ENCODE peak calls at places on chromosomes 12 and 14, in six cellular contexts. S is mesothelial cell of epicardium, J is sciatic nerve, C is neural progenitor cell, X is astrocyte of the spinal cord, T is endodermal cell. L is an unnamed sample.

GRCh38 chr12:68374315-68374982 is 42.3 kb upstream of the MDM1 start:
- DNase-seq in S (no peak), J (no peak), C (no peak), X (no peak), T (no peak), L (no peak)

GRCh38 chr12:89316705-89317139 is 35.6 kb downstream of the DUSP6 start:
- DNase-seq in S (no peak), J (no peak), C (peak), X (no peak), T (no peak), L (no peak)

GRCh38 chr14:59061292-59061691 is 127.2 kb upstream of the DAAM1 start:
- DNase-seq in S (no peak), J (no peak), C (no peak), X (no peak), T (no peak), L (no peak)

GRCh38 chr14:104926619-104927431 is 2.1 kb downstream of the PLD4 start:
- DNase-seq in S (no peak), J (no peak), C (no peak), X (no peak), T (no peak), L (no peak)

GRCh38 chr14:89304972-89305703 is 111.9 kb downstream of the FOXN3 start:
- DNase-seq in S (no peak), J (peak), C (peak), X (peak), T (no peak), L (peak)

GRCh38 chr14:103522028-103522581 is 525 bp downstream of the CKB start:
- DNase-seq in S (no peak), J (no peak), C (peak), X (no peak), T (peak), L (no peak)

GRCh38 chr14:83556065-83556464 is 1973.9 kb upstream of the FLRT2 start:
- DNase-seq in S (no peak), J (no peak), C (no peak), X (peak), T (no peak), L (no peak)

GRCh38 chr12:20599757-20600156 is 95.4 kb upstream of the SLCO1C1 start:
- DNase-seq in S (no peak), J (no peak), C (no peak), X (no peak), T (no peak), L (no peak)

GRCh38 chr14:77660754-77661153 is 44.3 kb upstream of the SPTLC2 start:
- DNase-seq in S (no peak), J (no peak), C (peak), X (peak), T (no peak), L (no peak)

GRCh38 chr12:77751939-77752338 is 78.8 kb upstream of the NAV3 start:
- DNase-seq in S (no peak), J (no peak), C (no peak), X (peak), T (no peak), L (no peak)

GRCh38 chr12:120971299-120972180 is 6.8 kb upstream of the HNF1A start:
- DNase-seq in S (no peak), J (no peak), C (peak), X (peak), T (peak), L (peak)

GRCh38 chr12:52333321-52333720 is 12.1 kb upstream of the KRT83 start:
- DNase-seq in S (no peak), J (no peak), C (no peak), X (no peak), T (no peak), L (no peak)

GRCh38 chr12:47297993-47298392 is 218.2 kb upstream of the AMIGO2 start:
- DNase-seq in S (no peak), J (no peak), C (no peak), X (no peak), T (no peak), L (no peak)

GRCh38 chr14:57560681-57561080 is 67.0 kb upstream of the CCDC198 start:
- DNase-seq in S (no peak), J (no peak), C (no peak), X (no peak), T (no peak), L (no peak)

GRCh38 chr14:95294834-95295599 is 24.7 kb downstream of the CLMN start:
- DNase-seq in S (no peak), J (no peak), C (no peak), X (peak), T (no peak), L (no peak)

GRCh38 chr12:28937196-28937595 is 211.9 kb upstream of the FAR2 start:
- DNase-seq in S (no peak), J (no peak), C (no peak), X (peak), T (peak), L (no peak)

GRCh38 chr12:1801285-1801975 is 18.9 kb upstream of the LRTM2 start:
- DNase-seq in S (no peak), J (peak), C (no peak), X (no peak), T (peak), L (no peak)

GRCh38 chr12:50251619-50252300 is 31.6 kb downstream of the LIMA1 start:
- DNase-seq in S (no peak), J (no peak), C (no peak), X (no peak), T (no peak), L (no peak)

GRCh38 chr14:68257969-68258368 is 438.4 kb downstream of the RAD51B start:
- DNase-seq in S (no peak), J (no peak), C (no peak), X (no peak), T (no peak), L (no peak)

GRCh38 chr14:34086358-34086757 is 135.5 kb upstream of the EGLN3 start:
- DNase-seq in S (no peak), J (no peak), C (no peak), X (no peak), T (no peak), L (no peak)

GRCh38 chr14:69354383-69355154 is 43.5 kb downstream of the ERH start:
- DNase-seq in S (no peak), J (no peak), C (no peak), X (no peak), T (no peak), L (no peak)

GRCh38 chr12:114263031-114263825 is 142.7 kb downstream of the TBX5 start:
- DNase-seq in S (no peak), J (no peak), C (no peak), X (peak), T (peak), L (no peak)

GRCh38 chr14:92325835-92326234 is 2.9 kb downstream of the SLC24A4 start:
- DNase-seq in S (no peak), J (no peak), C (no peak), X (no peak), T (peak), L (no peak)

GRCh38 chr12:130953783-130954543 is at the start of gene ADGRD1:
- DNase-seq in S (no peak), J (peak), C (no peak), X (no peak), T (peak), L (peak)

GRCh38 chr12:116719661-116720060 is 18.2 kb downstream of the SPRING1 start:
- DNase-seq in S (no peak), J (no peak), C (no peak), X (no peak), T (no peak), L (no peak)

GRCh38 chr12:11688831-11689230 is 39.4 kb downstream of the ETV6 start:
- DNase-seq in S (no peak), J (no peak), C (no peak), X (no peak), T (peak), L (no peak)

GRCh38 chr14:51574009-51574408 is 77.7 kb upstream of the FRMD6 start:
- DNase-seq in S (no peak), J (no peak), C (no peak), X (no peak), T (no peak), L (no peak)